ENCODE peak calls at places on chromosomes 12 and 14, in nine cellular contexts. S is AG10803; X is hippocampal formation; B is stimulated activated CD4-positive, alpha-beta T cell treated with anti-CD3 and anti-CD28 coated beads, Interleukin-12 subunit alpha, Interleukin-12 subunit beta, amount 100 ng/mL, for 48 hours; J is fibroblast of the aortic adventitia; W is B cell; T is posterior cingulate gyrus; G is Daoy; P is central memory CD8-positive, alpha-beta T cell. L is an unnamed sample.

GRCh38 chr12:2396448-2396871 is 343.7 kb downstream of the CACNA1C start:
- DNase-seq in S (peak), X (no peak), B (no peak), J (peak), W (no peak), T (no peak), G (no peak), P (no peak), L (no peak)

GRCh38 chr12:52488736-52489135 is 4.3 kb downstream of the KRT6A start:
- DNase-seq in S (no peak), X (no peak), B (no peak), J (no peak), W (no peak), T (no peak), G (no peak), P (no peak), L (no peak)

GRCh38 chr12:105083551-105084105 is 630 bp downstream of the ALDH1L2 start:
- DNase-seq in S (peak), X (peak), B (no peak), J (peak), W (peak), T (peak), G (peak), P (no peak), L (peak)

GRCh38 chr12:76183459-76184186 is 99.1 kb upstream of the NAP1L1 start:
- DNase-seq in S (peak), X (peak), B (peak), J (peak), W (no peak), T (no peak), G (peak), P (no peak), L (peak)

GRCh38 chr12:110266980-110267620 is 13.9 kb upstream of the ATP2A2 start:
- DNase-seq in S (peak), X (no peak), B (no peak), J (peak), W (no peak), T (no peak), G (peak), P (no peak), L (peak)

GRCh38 chr12:131900397-131900796 is 6.0 kb downstream of the ULK1 start:
- DNase-seq in S (no peak), X (no peak), B (no peak), J (no peak), W (peak), T (no peak), G (no peak), P (no peak), L (no peak)

GRCh38 chr14:76312821-76313220 is 63.1 kb upstream of the ESRRB start:
- DNase-seq in S (no peak), X (no peak), B (no peak), J (no peak), W (no peak), T (no peak), G (no peak), P (no peak), L (no peak)

GRCh38 chr14:100528962-100529560 is 58.2 kb downstream of the BEGAIN start:
- DNase-seq in S (no peak), X (no peak), B (no peak), J (no peak), W (peak), T (peak), G (no peak), P (peak), L (no peak)

GRCh38 chr12:3293446-3294161 is 197.4 kb upstream of the PRMT8 start:
- DNase-seq in S (peak), X (no peak), B (no peak), J (peak), W (no peak), T (peak), G (peak), P (no peak), L (no peak)

GRCh38 chr12:124466200-124467128 is 100.9 kb downstream of the NCOR2 start:
- DNase-seq in S (no peak), X (no peak), B (peak), J (no peak), W (peak), T (no peak), G (peak), P (peak), L (peak)

GRCh38 chr12:118237053-118237665 is 101.2 kb downstream of the PEBP1 start:
- DNase-seq in S (no peak), X (no peak), B (no peak), J (no peak), W (peak), T (no peak), G (no peak), P (no peak), L (no peak)

GRCh38 chr12:12474931-12475485 is 87.7 kb downstream of the DUSP16 start:
- DNase-seq in S (no peak), X (no peak), B (peak), J (peak), W (no peak), T (no peak), G (no peak), P (no peak), L (no peak)

GRCh38 chr12:107597695-107598410 is 87.7 kb upstream of the PWP1 start:
- DNase-seq in S (no peak), X (no peak), B (no peak), J (no peak), W (no peak), T (no peak), G (no peak), P (no peak), L (no peak)

GRCh38 chr12:21138016-21138415 is 7.0 kb downstream of the SLCO1B1 start:
- DNase-seq in S (no peak), X (no peak), B (no peak), J (no peak), W (no peak), T (no peak), G (no peak), P (no peak), L (no peak)

GRCh38 chr14:91372680-91373495 is 44.7 kb downstream of the CCDC88C start:
- DNase-seq in S (no peak), X (no peak), B (no peak), J (no peak), W (peak), T (no peak), G (peak), P (no peak), L (no peak)

GRCh38 chr12:126676426-126676825 is 1590.5 kb upstream of the TMEM132C start:
- DNase-seq in S (no peak), X (no peak), B (no peak), J (peak), W (no peak), T (no peak), G (no peak), P (no peak), L (no peak)

GRCh38 chr14:90091393-90091792 is 29.6 kb downstream of the KCNK13 start:
- DNase-seq in S (peak), X (no peak), B (no peak), J (peak), W (no peak), T (no peak), G (peak), P (no peak), L (peak)

GRCh38 chr12:44000309-44000952 is 164.6 kb downstream of the TMEM117 start:
- DNase-seq in S (peak), X (no peak), B (peak), J (peak), W (no peak), T (no peak), G (peak), P (no peak), L (peak)

GRCh38 chr12:122889658-122890561 is 6.0 kb downstream of the VPS37B start:
- DNase-seq in S (no peak), X (no peak), B (no peak), J (no peak), W (peak), T (no peak), G (no peak), P (no peak), L (no peak)

GRCh38 chr12:76252031-76252430 is 96.2 kb downstream of the BBS10 start:
- DNase-seq in S (no peak), X (no peak), B (no peak), J (no peak), W (no peak), T (no peak), G (no peak), P (no peak), L (no peak)

GRCh38 chr14:30974628-30975027 is 50.8 kb upstream of the AP4S1 start:
- DNase-seq in S (peak), X (no peak), B (no peak), J (no peak), W (no peak), T (no peak), G (no peak), P (no peak), L (no peak)

GRCh38 chr14:56152221-56152620 is 34.0 kb downstream of the PELI2 start:
- DNase-seq in S (no peak), X (no peak), B (no peak), J (no peak), W (no peak), T (no peak), G (no peak), P (no peak), L (no peak)

GRCh38 chr12:57516617-57517153 is 3.6 kb downstream of the DDIT3 start:
- DNase-seq in S (no peak), X (no peak), B (no peak), J (no peak), W (no peak), T (no peak), G (no peak), P (no peak), L (no peak)

GRCh38 chr14:89360277-89360676 is 56.8 kb downstream of the FOXN3 start:
- DNase-seq in S (no peak), X (no peak), B (no peak), J (no peak), W (no peak), T (no peak), G (no peak), P (no peak), L (no peak)

GRCh38 chr12:113837059-113837458 is 129.1 kb downstream of the RBM19 start:
- DNase-seq in S (peak), X (no peak), B (no peak), J (peak), W (no peak), T (no peak), G (no peak), P (no peak), L (no peak)

GRCh38 chr12:130904064-130904463 is 32.2 kb downstream of the RAN start:
- DNase-seq in S (no peak), X (no peak), B (no peak), J (no peak), W (no peak), T (no peak), G (no peak), P (no peak), L (no peak)

GRCh38 chr14:68549057-68549421 is 243.8 kb downstream of the ZFP36L1 start:
- DNase-seq in S (peak), X (no peak), B (no peak), J (peak), W (no peak), T (no peak), G (peak), P (no peak), L (no peak)

GRCh38 chr12:103020839-103021238 is 63.4 kb downstream of the ASCL1 start:
- DNase-seq in S (no peak), X (no peak), B (no peak), J (no peak), W (no peak), T (no peak), G (no peak), P (no peak), L (no peak)

GRCh38 chr14:51711505-51711904 is 59.8 kb downstream of the FRMD6 start:
- DNase-seq in S (peak), X (no peak), B (no peak), J (no peak), W (no peak), T (no peak), G (no peak), P (no peak), L (no peak)

GRCh38 chr14:75147423-75148071 is 20.7 kb upstream of the NEK9 start:
- DNase-seq in S (peak), X (peak), B (no peak), J (peak), W (no peak), T (peak), G (peak), P (no peak), L (no peak)

GRCh38 chr14:50018236-50019210 is 97.8 kb downstream of the VCPKMT start:
- DNase-seq in S (peak), X (no peak), B (no peak), J (peak), W (no peak), T (no peak), G (peak), P (no peak), L (no peak)

GRCh38 chr14:41280745-41281144 is 325.9 kb upstream of the LRFN5 start:
- DNase-seq in S (no peak), X (no peak), B (no peak), J (peak), W (no peak), T (no peak), G (peak), P (no peak), L (peak)

GRCh38 chr14:100399052-100399849 is 76.1 kb downstream of the SLC25A47 start:
- DNase-seq in S (peak), X (no peak), B (no peak), J (no peak), W (no peak), T (no peak), G (no peak), P (no peak), L (no peak)

GRCh38 chr14:25381498-25381897 is 331.6 kb upstream of the STXBP6 start:
- DNase-seq in S (no peak), X (no peak), B (no peak), J (no peak), W (no peak), T (no peak), G (peak), P (no peak), L (peak)

GRCh38 chr12:180445-180844 is 33.5 kb downstream of the SLC6A12 start:
- DNase-seq in S (no peak), X (peak), B (no peak), J (no peak), W (no peak), T (no peak), G (peak), P (no peak), L (no peak)

GRCh38 chr12:18684430-18684829 is 53.4 kb downstream of the PLCZ1 start:
- DNase-seq in S (peak), X (no peak), B (no peak), J (peak), W (no peak), T (no peak), G (no peak), P (no peak), L (no peak)

GRCh38 chr12:114405199-114405448 is 820 bp downstream of the TBX5 start:
- DNase-seq in S (no peak), X (no peak), B (no peak), J (no peak), W (no peak), T (no peak), G (no peak), P (no peak), L (no peak)

GRCh38 chr12:65300679-65301349 is 22.3 kb downstream of the MSRB3 start:
- DNase-seq in S (peak), X (no peak), B (no peak), J (peak), W (no peak), T (no peak), G (peak), P (no peak), L (peak)

GRCh38 chr12:54404061-54405004 is 14.7 kb downstream of the ITGA5 start:
- DNase-seq in S (peak), X (no peak), B (peak), J (peak), W (no peak), T (no peak), G (peak), P (peak), L (peak)